ENCODE peak calls at places on chromosomes 1 and 21, in six cellular contexts. T is fibroblast of mammary gland, A is brain microvascular endothelial cell, O is heart left ventricle, W is fibroblast of lung, B is MM.1S. N is an unnamed sample.
A peak's percentile ranks its signal among the peaks of the same experiment; 100 is the strongest.

GRCh38 chr1:163922743-163923186 is 601.0 kb downstream of the NUF2 start:
- DNase-seq in B (no peak), O (no peak), W (no peak), T (peak; percentile 3), A (no peak), N (no peak)

GRCh38 chr1:178874966-178875365 is 4.1 kb upstream of the ANGPTL1 start:
- DNase-seq in O (no peak), B (no peak), T (no peak), A (no peak), W (no peak), N (no peak)

GRCh38 chr21:44800103-44800502 is 1.5 kb downstream of the UBE2G2 start:
- DNase-seq in O (no peak), T (peak; percentile 69), B (no peak), W (peak; percentile 61), A (no peak), N (no peak)

GRCh38 chr1:27135920-27136551 is 18.9 kb downstream of the SLC9A1 start:
- DNase-seq in A (no peak), T (no peak), O (no peak), B (no peak), W (no peak), N (no peak)

GRCh38 chr21:41612674-41613250 is 104.8 kb upstream of the TMPRSS2 start:
- DNase-seq in T (peak; percentile 95), B (no peak), A (peak; percentile 42), W (peak; percentile 96), O (peak; percentile 65), N (peak; percentile 99)

GRCh38 chr1:62198781-62199125 is 4.1 kb downstream of the L1TD1 start:
- DNase-seq in A (no peak), O (no peak), B (no peak), W (peak; percentile 20), T (peak; percentile 18), N (no peak)

GRCh38 chr1:48753293-48753692 is 23.4 kb downstream of the BEND5 start:
- DNase-seq in W (no peak), T (peak; percentile 2), A (no peak), B (no peak), O (no peak), N (no peak)

GRCh38 chr1:212234431-212235298 is 50.5 kb upstream of the PPP2R5A start:
- DNase-seq in A (peak; percentile 93), W (peak; percentile 95), O (peak; percentile 69), T (peak; percentile 97), B (peak; percentile 79), N (peak; percentile 93)

GRCh38 chr1:170707959-170708666 is 44.2 kb downstream of the PRRX1 start:
- DNase-seq in W (peak; percentile 95), T (peak; percentile 100), A (peak; percentile 95), B (no peak), O (no peak), N (peak; percentile 93)

GRCh38 chr1:52588535-52588934 is 13.6 kb upstream of the GPX7 start:
- DNase-seq in B (no peak), W (no peak), O (no peak), T (no peak), A (no peak), N (no peak)

GRCh38 chr1:23384312-23385058 is 14.8 kb upstream of the ZNF436 start:
- DNase-seq in T (peak; percentile 82), A (peak; percentile 76), W (peak; percentile 53), O (no peak), B (no peak), N (no peak)

GRCh38 chr1:15966081-15966955 is 9.6 kb downstream of the ZBTB17 start:
- DNase-seq in W (no peak), T (peak; percentile 78), B (no peak), O (no peak), A (no peak), N (no peak)

GRCh38 chr1:172141351-172142000 is 279.0 kb upstream of the C1orf105 start:
- DNase-seq in O (no peak), B (no peak), A (no peak), T (no peak), W (no peak), N (no peak)

GRCh38 chr1:32426489-32427255 is 32.4 kb upstream of the BSDC1 start:
- DNase-seq in B (no peak), W (no peak), O (no peak), A (no peak), T (peak; percentile 7), N (no peak)

GRCh38 chr1:162187676-162188075 is 118.2 kb downstream of the NOS1AP start:
- DNase-seq in W (peak; percentile 17), T (peak; percentile 55), O (no peak), B (no peak), A (no peak), N (no peak)

GRCh38 chr1:203765029-203765837 is at the start of gene LAX1:
- DNase-seq in T (no peak), O (no peak), B (peak; percentile 99), W (no peak), A (no peak), N (no peak)

GRCh38 chr1:115867216-115867615 is 26.3 kb upstream of the NHLH2 start:
- DNase-seq in T (peak; percentile 9), O (no peak), B (no peak), W (no peak), A (no peak), N (no peak)

GRCh38 chr21:15406791-15407190 is 323.0 kb upstream of the USP25 start:
- DNase-seq in A (no peak), B (no peak), W (no peak), O (no peak), T (no peak), N (no peak)

GRCh38 chr1:25034736-25035522 is 104.9 kb upstream of the RUNX3 start:
- DNase-seq in T (no peak), B (no peak), W (no peak), A (no peak), O (no peak), N (no peak)

GRCh38 chr1:236724521-236724920 is 38.2 kb downstream of the ACTN2 start:
- DNase-seq in B (no peak), T (no peak), W (no peak), O (no peak), A (no peak), N (no peak)

GRCh38 chr1:67261646-67262045 is 46.0 kb upstream of the IL12RB2 start:
- DNase-seq in B (no peak), A (no peak), W (no peak), O (no peak), T (no peak), N (no peak)

GRCh38 chr1:25586181-25586588 is 30.4 kb upstream of the MAN1C1 start:
- DNase-seq in A (no peak), W (no peak), B (no peak), T (no peak), O (no peak), N (no peak)

GRCh38 chr1:155920717-155921116 is 9.6 kb upstream of the RIT1 start:
- DNase-seq in T (no peak), A (no peak), O (no peak), W (no peak), B (no peak), N (no peak)

GRCh38 chr1:94438692-94439276 is 20.6 kb downstream of the ABCD3 start:
- DNase-seq in O (no peak), W (no peak), A (no peak), B (no peak), T (no peak), N (no peak)

GRCh38 chr1:202072211-202072610 is 50.5 kb upstream of the GPR37L1 start:
- DNase-seq in T (no peak), O (no peak), B (no peak), W (no peak), A (no peak), N (no peak)

GRCh38 chr1:40951943-40952743 is 27.4 kb upstream of the CTPS1 start:
- DNase-seq in O (peak; percentile 59), B (peak; percentile 44), A (peak; percentile 47), T (peak; percentile 38), W (peak; percentile 46), N (no peak)

GRCh38 chr1:210251680-210252490 is 19.3 kb downstream of the SERTAD4 start:
- DNase-seq in O (no peak), B (no peak), A (no peak), W (no peak), T (no peak), N (no peak)

GRCh38 chr1:40690919-40691537 is 476 bp upstream of the NFYC start:
- DNase-seq in W (no peak), B (no peak), O (no peak), A (no peak), T (no peak), N (no peak)

GRCh38 chr1:202023033-202023433 is 12.6 kb downstream of the ELF3 start:
- DNase-seq in B (no peak), O (no peak), W (no peak), T (no peak), A (no peak), N (no peak)

GRCh38 chr1:70779571-70779970 is 268.0 kb downstream of the PTGER3 start:
- DNase-seq in W (no peak), A (no peak), T (peak; percentile 94), B (no peak), O (no peak), N (peak; percentile 82)
- H3K4me3 ChIP-seq in W (no peak overlapping the region), A (no peak overlapping the region), T (no peak overlapping the region), B (no peak overlapping the region), O (no peak overlapping the region), N (no peak overlapping the region)

DNA sequence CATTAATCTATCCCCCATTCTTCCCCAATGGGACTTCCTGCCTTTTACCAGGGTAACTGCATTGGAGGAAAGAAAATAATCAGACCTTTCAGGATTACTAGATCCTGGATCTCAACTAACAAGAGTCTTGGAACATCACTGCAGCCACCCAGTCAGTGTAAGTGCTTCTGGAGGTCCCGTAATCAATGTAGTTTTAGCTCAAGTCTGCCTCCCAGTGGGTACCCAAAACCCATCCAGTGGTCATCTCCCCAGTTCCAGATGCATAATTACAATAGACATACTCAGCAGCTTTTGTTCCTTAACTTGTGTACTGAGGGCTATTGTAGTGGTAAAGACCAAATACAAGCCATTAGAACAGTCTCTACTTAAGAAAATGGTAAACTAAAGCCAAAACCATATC is 319.1 kb downstream of the GPATCH2 start:
- DNase-seq in B (no peak), T (peak; percentile 46), W (peak; percentile 33), O (no peak), A (peak; percentile 29), N (no peak)
- TF ChIP-seq CTCF in B (peak; percentile 22), T (peak; percentile 44), W (peak; percentile 33), O (no peak), A (peak; percentile 57), N (no peak)

DNA sequence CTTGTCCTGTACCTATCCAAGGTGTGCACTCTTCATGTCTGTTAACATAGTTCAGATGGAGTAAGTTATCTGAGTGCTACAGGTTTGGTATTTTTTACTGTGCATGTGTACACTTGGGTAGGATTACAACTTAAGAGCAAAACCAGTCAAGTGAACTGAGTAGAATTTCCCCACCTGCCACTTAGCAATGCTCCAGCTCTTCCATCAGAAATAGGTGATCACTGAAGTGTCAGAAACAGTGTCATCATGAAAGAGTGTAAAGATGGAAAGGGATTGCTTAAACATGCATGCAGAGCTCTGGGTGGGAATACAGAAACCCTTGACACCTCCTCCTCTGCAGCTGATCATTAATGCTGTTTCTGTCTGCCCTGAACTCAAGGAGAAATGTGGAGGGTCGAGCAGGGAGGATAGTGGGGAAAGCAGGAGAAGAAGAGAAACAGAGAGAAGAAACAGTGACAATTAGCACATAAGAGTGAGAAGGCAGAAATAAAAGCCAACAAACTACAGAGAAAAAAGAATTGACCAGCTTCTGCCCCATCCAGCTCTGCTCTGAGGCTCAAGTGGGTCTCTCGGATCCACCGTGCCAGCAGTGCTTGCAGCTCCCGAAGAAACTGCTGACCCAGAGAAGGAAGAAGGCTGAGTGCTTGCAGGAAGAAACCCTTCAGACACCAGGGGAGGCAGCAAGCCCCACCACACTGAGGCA is 11.5 kb upstream of the TTF2 start:
- DNase-seq in A (no peak), O (no peak), B (no peak), W (no peak), T (no peak), N (no peak)
- H3K4me3 ChIP-seq in A (no peak overlapping the region), O (no peak overlapping the region), B (no peak overlapping the region), W (no peak overlapping the region), T (no peak overlapping the region), N (no peak overlapping the region)

GRCh38 chr1:198553017-198553416 is 12.5 kb upstream of the ATP6V1G3 start:
- DNase-seq in W (no peak), T (no peak), O (no peak), A (no peak), B (no peak), N (no peak)
- TF ChIP-seq CTCF in W (no peak), T (no peak), O (no peak), A (no peak), B (peak; percentile 24), N (no peak)